ENCODE peak calls at places on chromosomes 7 and 10, in ten cellular contexts. M is Calu3; O is NCI-H1092; H is CD8-positive, alpha-beta T cell; S is RKO; K is A549; G is AG09309; I is NK-92 treated with Interleukin-12 subunit alpha and Interleukin-12 subunit beta, amount 100 ng/mL, for 24 hours; Z is C1 segment of cervical spinal cord; P is activated naive CD8-positive, alpha-beta T cell treated with anti-CD3 and anti-CD28 coated beads, Interleukin-2, amount 50 U/mL, for 24 hours. F is an unnamed sample.

GRCh38 chr10:8262317-8262716 is 207.8 kb downstream of the GATA3 start:
- DNase-seq in M (no peak), O (no peak), H (no peak), S (no peak), K (no peak), G (no peak), I (no peak), Z (no peak), P (no peak), F (no peak)

GRCh38 chr10:33661580-33662269 is 327.3 kb upstream of the NRP1 start:
- DNase-seq in M (peak), O (no peak), H (no peak), S (no peak), K (peak), G (peak), I (no peak), Z (no peak), P (no peak), F (no peak)

GRCh38 chr10:103835121-103836045 is 20.0 kb downstream of the SH3PXD2A start:
- DNase-seq in M (no peak), O (no peak), H (no peak), S (no peak), K (peak), G (peak), I (no peak), Z (no peak), P (no peak), F (no peak)

GRCh38 chr7:46633200-46633599 is 712.1 kb upstream of the IGFBP3 start:
- DNase-seq in M (no peak), O (no peak), H (no peak), S (no peak), K (no peak), G (no peak), I (no peak), Z (no peak), P (no peak), F (no peak)

GRCh38 chr10:80064120-80064886 is 14.2 kb upstream of the TMEM254 start:
- DNase-seq in M (no peak), O (no peak), H (no peak), S (no peak), K (no peak), G (no peak), I (no peak), Z (no peak), P (no peak), F (no peak)

GRCh38 chr10:3460420-3461128 is 288.0 kb upstream of the PITRM1 start:
- DNase-seq in M (no peak), O (no peak), H (no peak), S (no peak), K (no peak), G (no peak), I (no peak), Z (no peak), P (no peak), F (no peak)

GRCh38 chr7:2971914-2972530 is 71.6 kb downstream of the CARD11 start:
- DNase-seq in M (no peak), O (no peak), H (no peak), S (no peak), K (no peak), G (no peak), I (no peak), Z (no peak), P (peak), F (no peak)

GRCh38 chr7:116933465-116933864 is 19.8 kb upstream of the ST7 start:
- DNase-seq in M (no peak), O (no peak), H (no peak), S (no peak), K (no peak), G (no peak), I (no peak), Z (no peak), P (no peak), F (no peak)

GRCh38 chr10:107166378-107166777 is 1.9 kb upstream of the SORCS1 start:
- DNase-seq in M (no peak), O (no peak), H (no peak), S (no peak), K (no peak), G (no peak), I (no peak), Z (no peak), P (no peak), F (no peak)

GRCh38 chr10:109934958-109935793 is 11.9 kb upstream of the XPNPEP1 start:
- DNase-seq in M (no peak), O (no peak), H (no peak), S (no peak), K (no peak), G (peak), I (no peak), Z (no peak), P (peak), F (no peak)

GRCh38 chr7:77542399-77542798 is 5.3 kb downstream of the PTPN12 start:
- DNase-seq in M (no peak), O (no peak), H (no peak), S (peak), K (no peak), G (no peak), I (no peak), Z (no peak), P (no peak), F (no peak)

GRCh38 chr10:30995081-30995480 is 36.6 kb downstream of the ZNF438 start:
- DNase-seq in M (no peak), O (no peak), H (no peak), S (peak), K (no peak), G (no peak), I (no peak), Z (no peak), P (no peak), F (no peak)

GRCh38 chr7:223861-224260 is 31.5 kb downstream of the FAM20C start:
- DNase-seq in M (no peak), O (no peak), H (no peak), S (no peak), K (no peak), G (no peak), I (no peak), Z (no peak), P (no peak), F (no peak)

GRCh38 chr10:132265878-132266496 is 41.8 kb downstream of the STK32C start:
- DNase-seq in M (no peak), O (peak), H (no peak), S (no peak), K (no peak), G (no peak), I (no peak), Z (no peak), P (no peak), F (no peak)

GRCh38 chr10:29446327-29446726 is 157.5 kb downstream of the LYZL1 start:
- DNase-seq in M (no peak), O (no peak), H (no peak), S (no peak), K (no peak), G (no peak), I (no peak), Z (no peak), P (no peak), F (no peak)

GRCh38 chr7:74020396-74020795 is 7.6 kb upstream of the ELN start:
- DNase-seq in M (no peak), O (no peak), H (no peak), S (no peak), K (no peak), G (no peak), I (no peak), Z (no peak), P (no peak), F (no peak)

GRCh38 chr7:64890761-64891666 is 12.1 kb upstream of the ZNF273 start:
- DNase-seq in M (no peak), O (no peak), H (no peak), S (peak), K (no peak), G (no peak), I (no peak), Z (no peak), P (no peak), F (no peak)

GRCh38 chr10:34748357-34748756 is 66.7 kb downstream of the PARD3 start:
- DNase-seq in M (no peak), O (no peak), H (no peak), S (no peak), K (no peak), G (no peak), I (no peak), Z (no peak), P (no peak), F (no peak)

GRCh38 chr7:2063562-2064360 is 169.0 kb downstream of the MAD1L1 start:
- DNase-seq in M (peak), O (no peak), H (no peak), S (no peak), K (peak), G (no peak), I (no peak), Z (no peak), P (no peak), F (no peak)

GRCh38 chr7:71638108-71638507 is 506.2 kb downstream of the GALNT17 start:
- DNase-seq in M (no peak), O (no peak), H (no peak), S (no peak), K (no peak), G (no peak), I (no peak), Z (no peak), P (no peak), F (no peak)

GRCh38 chr10:99425204-99425603 is 5.2 kb downstream of the GOT1 start:
- DNase-seq in M (no peak), O (no peak), H (no peak), S (no peak), K (no peak), G (no peak), I (no peak), Z (no peak), P (no peak), F (no peak)

F was measured in CD4-positive, alpha-beta T cell.